ENCODE peak calls at places on chromosomes 4 and X, in six cellular contexts. K is OCI-LY7, R is NCI-H1105, D is T-cell, H is MCF 10A, T is T-helper 9 cell. J is an unnamed sample.

GRCh38 chr4:169099775-169100180 is 89.7 kb upstream of the CBR4 start:
- DNase-seq in H (no peak), D (no peak), K (no peak), T (no peak), R (no peak), J (no peak)

GRCh38 chr4:84660606-84661005 is 77.7 kb downstream of the CDS1 start:
- DNase-seq in K (no peak), T (no peak), H (no peak), R (no peak), D (no peak), J (no peak)

GRCh38 chrX:131778269-131779218 is 234.7 kb downstream of the OR13H1 start:
- DNase-seq in D (no peak), K (no peak), R (no peak), T (peak; percentile 57), H (peak; percentile 88), J (no peak)

GRCh38 chr4:126733301-126733700 is 899.5 kb upstream of the INTU start:
- DNase-seq in T (no peak), H (no peak), D (no peak), R (peak; percentile 11), K (no peak), J (no peak)

GRCh38 chrX:2828404-2829065 is at the start of gene GYG2:
- DNase-seq in D (no peak), H (no peak), T (no peak), R (no peak), K (no peak), J (no peak)

GRCh38 chrX:16196829-16197228 is 29.5 kb downstream of the MAGEB17 start:
- DNase-seq in R (no peak), T (no peak), D (no peak), K (no peak), H (no peak), J (no peak)

GRCh38 chr4:6493668-6494304 is 21.4 kb upstream of the PPP2R2C start:
- DNase-seq in K (no peak), R (no peak), H (no peak), T (no peak), D (no peak), J (no peak)

GRCh38 chrX:97400492-97400891 is 516.8 kb downstream of the RPA4 start:
- DNase-seq in K (no peak), D (no peak), R (no peak), H (no peak), T (no peak), J (no peak)

GRCh38 chr4:140653718-140654515 is 85.2 kb upstream of the UCP1 start:
- DNase-seq in R (no peak), D (no peak), T (no peak), H (no peak), K (no peak), J (no peak)

GRCh38 chr4:43339435-43339834 is 446.9 kb downstream of the GRXCR1 start:
- DNase-seq in D (no peak), R (no peak), T (no peak), H (peak; percentile 86), K (no peak), J (no peak)

GRCh38 chrX:12206413-12206812 is 68.1 kb downstream of the FRMPD4 start:
- DNase-seq in D (no peak), R (no peak), T (no peak), K (no peak), H (no peak), J (no peak)

GRCh38 chrX:47229427-47229826 is 3.4 kb upstream of the USP11 start:
- DNase-seq in R (no peak), T (no peak), K (no peak), H (no peak), D (no peak), J (no peak)

GRCh38 chrX:39953879-39954278 is 143.9 kb downstream of the BCOR start:
- DNase-seq in R (no peak), T (no peak), D (no peak), K (no peak), H (peak; percentile 90), J (no peak)

GRCh38 chr4:8688908-8689445 is 96.4 kb downstream of the CPZ start:
- DNase-seq in H (no peak), D (no peak), T (no peak), R (no peak), K (no peak), J (no peak)

GRCh38 chrX:130645955-130646583 is 244.3 kb downstream of the RBMX2 start:
- DNase-seq in K (no peak), T (no peak), R (no peak), D (no peak), H (no peak), J (no peak)

GRCh38 chrX:11537141-11537540 is 128.6 kb downstream of the ARHGAP6 start:
- DNase-seq in T (no peak), K (no peak), H (no peak), D (no peak), R (no peak), J (no peak)

GRCh38 chr4:90127223-90127705 is at the start of gene CCSER1:
- DNase-seq in R (no peak), T (peak; percentile 12), H (peak; percentile 47), D (peak; percentile 20), K (no peak), J (peak; percentile 8)

J was measured in effector memory CD8-positive, alpha-beta T cell.